ENCODE peak calls at places on chromosomes 1 and 21, in four cellular contexts. G is left colon, L is memory B cell, O is ELR. F is an unnamed sample.

GRCh38 chr1:109739738-109740614 is 862 bp downstream of the GSTM3 start:
- DNase-seq in O (peak), G (peak), L (peak), F (peak)

GRCh38 chr1:19315378-19316206 is 3.5 kb downstream of the SLC66A1 start:
- DNase-seq in G (no peak), L (peak), O (peak), F (peak)

GRCh38 chr21:32256873-32257620 is 21.8 kb downstream of the MIS18A start:
- DNase-seq in L (no peak), G (peak), O (peak), F (peak)

GRCh38 chr1:22157359-22157966 is 14.6 kb upstream of the WNT4 start:
- DNase-seq in G (no peak), O (no peak), L (no peak), F (no peak)

GRCh38 chr1:160090760-160091159 is 7.7 kb downstream of the IGSF8 start:
- DNase-seq in G (no peak), L (no peak), O (no peak), F (peak)

GRCh38 chr1:85816606-85817005 is 108.4 kb upstream of the ZNHIT6 start:
- DNase-seq in L (no peak), O (no peak), G (no peak), F (no peak)

GRCh38 chr1:161182214-161182613 is 4.9 kb upstream of the B4GALT3 start:
- DNase-seq in L (no peak), O (peak), G (no peak), F (peak)

GRCh38 chr21:29080454-29080930 is 7.0 kb upstream of the CCT8 start:
- DNase-seq in G (no peak), O (no peak), L (no peak), F (no peak)

GRCh38 chr1:85433096-85433495 is 31.9 kb downstream of the DDAH1 start:
- DNase-seq in O (no peak), G (no peak), L (no peak), F (no peak)

GRCh38 chr1:202569393-202570322 is 140.6 kb downstream of the SYT2 start:
- DNase-seq in L (no peak), G (no peak), O (no peak), F (no peak)

GRCh38 chr1:202213361-202214088 is 19.9 kb downstream of the LGR6 start:
- DNase-seq in O (peak), G (no peak), L (no peak), F (no peak)

GRCh38 chr1:42282867-42283583 is 52.0 kb downstream of the FOXJ3 start:
- DNase-seq in L (no peak), O (peak), G (no peak), F (peak)

GRCh38 chr1:10867138-10867721 is 70.8 kb upstream of the CASZ1 start:
- DNase-seq in L (peak), O (peak), G (peak), F (peak)

GRCh38 chr21:25331286-25331685 is 276.0 kb downstream of the MRPL39 start:
- DNase-seq in G (no peak), L (no peak), O (no peak), F (no peak)

GRCh38 chr1:52365091-52365745 is 787 bp downstream of the CC2D1B start:
- DNase-seq in O (peak), G (peak), L (no peak), F (peak)

GRCh38 chr1:111938536-111938935 is 50.9 kb downstream of the KCND3 start:
- DNase-seq in O (no peak), L (no peak), G (no peak), F (no peak)

GRCh38 chr1:27487927-27488522 is 1.9 kb downstream of the WASF2 start:
- DNase-seq in L (no peak), G (no peak), O (peak), F (peak)